ENCODE peak calls at places on chromosomes 12 and 14, in six cellular contexts. V is nephron progenitor cell; C is T-helper 9 cell; I is stimulated activated CD8-positive, alpha-beta memory T cell treated with anti-CD3 and anti-CD28 coated beads, Interleukin-4, amount 100 ng/mL, for 24 hours; J is Ammon's horn; A is foreskin fibroblast. W is an unnamed sample.

GRCh38 chr12:54140958-54141388 is 47.8 kb downstream of the SMUG1 start:
- DNase-seq in V (no peak), C (no peak), I (no peak), J (no peak), A (peak), W (peak)

GRCh38 chr14:101115652-101116051 is 212.1 kb upstream of the RTL1 start:
- DNase-seq in V (no peak), C (no peak), I (no peak), J (no peak), A (no peak), W (no peak)

GRCh38 chr14:36661506-36662257 is at the start of gene PAX9:
- DNase-seq in V (peak), C (no peak), I (no peak), J (peak), A (peak), W (peak)

GRCh38 chr12:10737249-10737648 is 14.1 kb upstream of the YBX3 start:
- DNase-seq in V (no peak), C (no peak), I (no peak), J (no peak), A (no peak), W (no peak)

GRCh38 chr12:29207120-29207519 is 58.0 kb downstream of the FAR2 start:
- DNase-seq in V (no peak), C (no peak), I (no peak), J (peak), A (no peak), W (peak)

GRCh38 chr12:2691340-2692111 is 103.2 kb upstream of the FKBP4 start:
- DNase-seq in V (peak), C (peak), I (peak), J (no peak), A (peak), W (no peak)

GRCh38 chr14:103104389-103104653 is 9.8 kb downstream of the EXOC3L4 start:
- DNase-seq in V (no peak), C (no peak), I (no peak), J (no peak), A (no peak), W (no peak)

GRCh38 chr14:52974406-52974805 is 23.6 kb upstream of the FERMT2 start:
- DNase-seq in V (no peak), C (no peak), I (no peak), J (no peak), A (peak), W (no peak)

GRCh38 chr14:20998674-20999366 is at the start of gene SLC39A2:
- DNase-seq in V (peak), C (no peak), I (no peak), J (no peak), A (peak), W (peak)

GRCh38 chr14:89533761-89534160 is 116.7 kb upstream of the FOXN3 start:
- DNase-seq in V (no peak), C (no peak), I (no peak), J (no peak), A (no peak), W (no peak)

GRCh38 chr14:58607571-58608317 is 30.0 kb upstream of the DACT1 start:
- DNase-seq in V (no peak), C (no peak), I (no peak), J (no peak), A (peak), W (peak)

GRCh38 chr12:131620946-131621681 is 89.8 kb upstream of the SFSWAP start:
- DNase-seq in V (no peak), C (no peak), I (no peak), J (peak), A (no peak), W (no peak)

GRCh38 chr12:54549774-54550451 is 512 bp downstream of the PDE1B start:
- DNase-seq in V (no peak), C (no peak), I (no peak), J (no peak), A (peak), W (no peak)

GRCh38 chr14:104353921-104354701 is 215.7 kb downstream of the KIF26A start:
- DNase-seq in V (no peak), C (no peak), I (no peak), J (no peak), A (no peak), W (no peak)

GRCh38 chr12:124509676-124510300 is 57.6 kb downstream of the NCOR2 start:
- DNase-seq in V (peak), C (no peak), I (no peak), J (peak), A (peak), W (peak)

GRCh38 chr14:76941544-76942287 is 86.8 kb downstream of the IRF2BPL start:
- DNase-seq in V (no peak), C (no peak), I (no peak), J (no peak), A (no peak), W (no peak)

GRCh38 chr12:102350070-102350469 is 130.3 kb downstream of the IGF1 start:
- DNase-seq in V (no peak), C (no peak), I (no peak), J (no peak), A (no peak), W (no peak)

GRCh38 chr14:99597911-99598600 is 6.0 kb downstream of the CCDC85C start:
- DNase-seq in V (no peak), C (no peak), I (no peak), J (no peak), A (no peak), W (no peak)

GRCh38 chr12:112149596-112149995 is 24.2 kb downstream of the TRAFD1 start:
- DNase-seq in V (no peak), C (no peak), I (no peak), J (no peak), A (no peak), W (no peak)

GRCh38 chr12:77488041-77488620 is 342.6 kb upstream of the NAV3 start:
- DNase-seq in V (no peak), C (no peak), I (no peak), J (no peak), A (peak), W (peak)

GRCh38 chr14:67137744-67138371 is 51.4 kb upstream of the GARIN2 start:
- DNase-seq in V (no peak), C (no peak), I (no peak), J (no peak), A (peak), W (peak)

GRCh38 chr14:61260939-61261776 is 20.0 kb downstream of the TMEM30B start:
- DNase-seq in V (no peak), C (no peak), I (no peak), J (no peak), A (peak), W (peak)

GRCh38 chr14:59093889-59094288 is 94.6 kb upstream of the DAAM1 start:
- DNase-seq in V (no peak), C (no peak), I (no peak), J (no peak), A (peak), W (no peak)

GRCh38 chr12:52007158-52007921 is 594 bp downstream of the TAMALIN start:
- DNase-seq in V (no peak), C (peak), I (no peak), J (no peak), A (no peak), W (no peak)

GRCh38 chr12:55712154-55712553 is 3.7 kb upstream of the BLOC1S1 start:
- DNase-seq in V (no peak), C (no peak), I (no peak), J (no peak), A (no peak), W (no peak)

GRCh38 chr12:52370906-52371608 is 3.8 kb upstream of the KRT85 start:
- DNase-seq in V (no peak), C (no peak), I (no peak), J (peak), A (peak), W (peak)

GRCh38 chr14:95652171-95652570 is 34.1 kb upstream of the TCL1B start:
- DNase-seq in V (no peak), C (no peak), I (no peak), J (no peak), A (no peak), W (no peak)